ENCODE peak calls at places on chromosomes 12 and 14, in nine cellular contexts. E is cardiac fibroblast, F is lower leg skin, H is IMR-90, W is H9, M is dorsolateral prefrontal cortex, L is tibial nerve, A is ascending aorta, Q is endothelial cell. N is an unnamed sample.

GRCh38 chr12:120015313-120015712 is 26.3 kb downstream of the BICDL1 start:
- DNase-seq in F (no peak), M (no peak), W (no peak), L (no peak), E (no peak), A (no peak), H (no peak), Q (no peak), N (no peak)

GRCh38 chr12:47754881-47755280 is 3.8 kb downstream of the RAPGEF3 start:
- DNase-seq in E (no peak), H (no peak), M (no peak), L (no peak), Q (no peak), A (no peak), F (no peak), W (no peak), N (no peak)

GRCh38 chr12:22866406-22866805 is 241.4 kb downstream of the ETNK1 start:
- DNase-seq in L (no peak), E (no peak), F (no peak), W (no peak), Q (no peak), A (no peak), M (no peak), H (peak; percentile 12), N (no peak)

GRCh38 chr14:21428930-21429329 is 27.0 kb downstream of the CHD8 start:
- DNase-seq in F (no peak), L (no peak), H (no peak), M (no peak), E (no peak), A (no peak), Q (no peak), W (no peak), N (no peak)

GRCh38 chr12:122166422-122167327 is 7.3 kb downstream of the IL31 start:
- DNase-seq in W (no peak), A (no peak), Q (no peak), F (no peak), H (no peak), L (no peak), E (no peak), M (no peak), N (peak; percentile 68)

GRCh38 chr14:104556256-104557021 is 23.1 kb upstream of the C14orf180 start:
- DNase-seq in E (no peak), M (no peak), H (no peak), A (peak; percentile 1), W (no peak), Q (no peak), F (peak; percentile 78), L (no peak), N (no peak)

GRCh38 chr12:48193623-48194022 is 9.5 kb downstream of the OR10AD1 start:
- DNase-seq in M (no peak), Q (no peak), L (no peak), E (no peak), F (no peak), H (no peak), A (no peak), W (no peak), N (no peak)

GRCh38 chr14:21923820-21924219 is 250.2 kb upstream of the OR4E1 start:
- DNase-seq in M (no peak), L (no peak), E (no peak), A (no peak), H (no peak), F (no peak), Q (no peak), W (no peak), N (no peak)

GRCh38 chr12:12466157-12466556 is 96.5 kb downstream of the DUSP16 start:
- DNase-seq in H (no peak), Q (no peak), L (no peak), M (no peak), A (no peak), F (no peak), E (no peak), W (no peak), N (no peak)

GRCh38 chr14:92848941-92849340 is 54.8 kb downstream of the GOLGA5 start:
- DNase-seq in L (no peak), F (no peak), E (no peak), Q (no peak), M (no peak), H (no peak), A (no peak), W (no peak), N (no peak)

GRCh38 chr12:107027304-107028053 is 40.5 kb upstream of the MTERF2 start:
- DNase-seq in W (no peak), L (no peak), M (no peak), A (no peak), H (peak; percentile 96), Q (no peak), E (peak; percentile 96), F (no peak), N (no peak)

GRCh38 chr12:48078901-48079300 is 27.0 kb downstream of the SENP1 start:
- DNase-seq in A (no peak), Q (no peak), W (no peak), F (no peak), E (peak; percentile 69), L (no peak), H (peak; percentile 64), M (no peak), N (no peak)

GRCh38 chr12:123965382-123965781 is 7.2 kb downstream of the CCDC92 start:
- DNase-seq in F (no peak), H (no peak), E (no peak), W (no peak), Q (no peak), M (no peak), A (no peak), L (no peak), N (no peak)

GRCh38 chr12:71551529-71551928 is 111.9 kb downstream of the LGR5 start:
- DNase-seq in A (no peak), M (no peak), L (no peak), E (peak; percentile 65), F (no peak), H (peak; percentile 15), W (no peak), Q (no peak), N (no peak)
- TF ChIP-seq CTCF in A (peak; percentile 35), M (peak; percentile 72), L (no peak), E (peak; percentile 35), F (no peak), H (peak; percentile 53), W (peak; percentile 53), Q (no peak), N (peak; percentile 27)

GRCh38 chr12:26182377-26182776 is 13.0 kb upstream of the SSPN start:
- DNase-seq in Q (no peak), L (no peak), F (no peak), A (no peak), H (no peak), M (no peak), W (no peak), E (no peak), N (no peak)

GRCh38 chr12:26185532-26186320 is 9.6 kb upstream of the SSPN start:
- DNase-seq in H (no peak), M (no peak), A (no peak), F (no peak), E (no peak), Q (no peak), W (no peak), L (no peak), N (no peak)

GRCh38 chr12:26176725-26177124 is 18.6 kb upstream of the SSPN start:
- DNase-seq in F (no peak), Q (no peak), E (no peak), M (no peak), W (no peak), A (no peak), L (no peak), H (no peak), N (no peak)

GRCh38 chr12:26177303-26177702 is 18.1 kb upstream of the SSPN start:
- DNase-seq in A (no peak), E (no peak), M (no peak), H (no peak), Q (no peak), L (no peak), F (no peak), W (no peak), N (peak; percentile 27)

DNA sequence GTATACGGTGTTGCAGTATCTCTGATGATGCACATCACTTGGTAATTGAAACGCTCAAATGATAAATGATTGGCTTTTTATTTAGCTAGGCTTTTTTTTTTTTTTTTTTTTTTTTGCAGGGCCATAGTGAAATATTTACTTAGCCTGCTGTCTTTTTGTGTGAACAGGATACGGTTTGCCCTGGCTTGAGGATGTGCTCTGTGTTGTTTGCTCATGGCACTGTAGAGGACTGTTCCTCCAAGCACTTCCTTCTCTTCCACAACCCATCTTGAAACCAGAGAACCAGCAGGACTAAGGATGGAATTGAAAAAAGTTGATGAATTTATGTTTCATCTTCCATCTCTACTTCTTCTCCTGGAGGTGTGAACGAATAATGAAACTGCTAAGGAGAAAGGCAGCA is 15.5 kb upstream of the SSPN start:
- DNase-seq in W (no peak), L (no peak), A (no peak), F (no peak), H (no peak), Q (no peak), E (no peak), M (no peak), N (no peak)
- TF ChIP-seq CTCF in W (no peak), L (no peak), A (no peak), F (no peak), H (no peak), Q (no peak), E (no peak), M (no peak), N (no peak)

GRCh38 chr12:54689984-54690383 is 41.8 kb upstream of the DCD start:
- DNase-seq in F (no peak), H (no peak), E (no peak), L (no peak), W (peak; percentile 79), A (no peak), M (no peak), Q (no peak), N (no peak)
- TF ChIP-seq CTCF in F (no peak), H (no peak), E (no peak), L (no peak), W (peak; percentile 70), A (no peak), M (no peak), Q (no peak), N (no peak)

GRCh38 chr14:100645986-100646314 is 58.7 kb upstream of the BEGAIN start:
- DNase-seq in A (no peak), F (no peak), Q (no peak), L (no peak), E (no peak), M (no peak), W (no peak), H (no peak), N (no peak)
- TF ChIP-seq CTCF in A (no peak), F (no peak), Q (peak; percentile 54), L (no peak), E (no peak), M (no peak), W (no peak), H (no peak), N (no peak)

GRCh38 chr12:64884728-64885127 is 60.3 kb downstream of the TBC1D30 start:
- DNase-seq in F (no peak), Q (no peak), L (no peak), H (no peak), A (no peak), E (no peak), M (no peak), W (no peak), N (no peak)

GRCh38 chr12:64882687-64883086 is 58.2 kb downstream of the TBC1D30 start:
- DNase-seq in A (no peak), F (no peak), Q (no peak), L (no peak), E (no peak), M (no peak), H (no peak), W (no peak), N (no peak)

GRCh38 chr12:64884164-64884542 is 59.7 kb downstream of the TBC1D30 start:
- DNase-seq in H (no peak), M (no peak), L (no peak), A (no peak), F (no peak), W (no peak), E (no peak), Q (no peak), N (no peak)

GRCh38 chr12:64883264-64884163 is 59.1 kb downstream of the TBC1D30 start:
- DNase-seq in F (no peak), W (peak; percentile 43), E (no peak), M (no peak), Q (peak; percentile 9), H (no peak), A (no peak), L (no peak), N (no peak)
- TF ChIP-seq CTCF in F (no peak), W (peak; percentile 39), E (no peak), M (no peak), Q (no peak), H (no peak), A (no peak), L (no peak), N (no peak)